ENCODE peak calls at places on chromosomes 5 and 9, in nine cellular contexts. One of them, this sample, is unnamed.

GRCh38 chr9:107251756-107252322 is 31.2 kb upstream of the RAD23B start:
- DNase-seq in T-helper 17 cell: no peak
- DNase-seq in AG08396: peak; percentile 69
- DNase-seq in fibroblast of pulmonary artery: peak; percentile 86
- DNase-seq in GM04504: peak; percentile 94
- DNase-seq in fibroblast of lung: peak; percentile 94
- DNase-seq in transverse colon: no peak
- DNase-seq in activated T-cell treated with anti-CD3 and anti-CD28 coated beads, Interleukin-2, amount 50 U/mL, for 48 hours: no peak
- DNase-seq in T-helper 9 cell: no peak
- DNase-seq in this sample: no peak

GRCh38 chr5:60883229-60883628 is 39.2 kb upstream of the ELOVL7 start:
- DNase-seq in AG08396: peak; percentile 10
- DNase-seq in T-helper 9 cell: no peak
- DNase-seq in fibroblast of lung: no peak
- DNase-seq in GM04504: no peak
- DNase-seq in transverse colon: no peak
- DNase-seq in activated T-cell treated with anti-CD3 and anti-CD28 coated beads, Interleukin-2, amount 50 U/mL, for 48 hours: no peak
- DNase-seq in fibroblast of pulmonary artery: peak; percentile 22
- DNase-seq in T-helper 17 cell: no peak
- DNase-seq in this sample: no peak

GRCh38 chr5:129243058-129243457 is 148.5 kb downstream of the ISOC1 start:
- DNase-seq in T-helper 17 cell: no peak
- DNase-seq in AG08396: no peak
- DNase-seq in GM04504: no peak
- DNase-seq in activated T-cell treated with anti-CD3 and anti-CD28 coated beads, Interleukin-2, amount 50 U/mL, for 48 hours: no peak
- DNase-seq in fibroblast of pulmonary artery: peak; percentile 70
- DNase-seq in T-helper 9 cell: no peak
- DNase-seq in fibroblast of lung: no peak
- DNase-seq in transverse colon: no peak
- DNase-seq in this sample: no peak

GRCh38 chr9:35954942-35955546 is 2.9 kb downstream of the OR2S2 start:
- DNase-seq in activated T-cell treated with anti-CD3 and anti-CD28 coated beads, Interleukin-2, amount 50 U/mL, for 48 hours: peak; percentile 46
- DNase-seq in T-helper 9 cell: peak; percentile 9
- DNase-seq in transverse colon: peak; percentile 68
- DNase-seq in T-helper 17 cell: peak; percentile 27
- DNase-seq in AG08396: peak; percentile 60
- DNase-seq in fibroblast of lung: peak; percentile 74
- DNase-seq in GM04504: peak; percentile 50
- DNase-seq in fibroblast of pulmonary artery: peak; percentile 92
- DNase-seq in this sample: peak; percentile 24

GRCh38 chr5:138000102-138000723 is 32.7 kb downstream of the FAM13B start:
- DNase-seq in fibroblast of pulmonary artery: peak; percentile 67
- DNase-seq in T-helper 9 cell: no peak
- DNase-seq in GM04504: no peak
- DNase-seq in transverse colon: no peak
- DNase-seq in AG08396: no peak
- DNase-seq in activated T-cell treated with anti-CD3 and anti-CD28 coated beads, Interleukin-2, amount 50 U/mL, for 48 hours: no peak
- DNase-seq in T-helper 17 cell: no peak
- DNase-seq in fibroblast of lung: peak; percentile 73
- DNase-seq in this sample: no peak

GRCh38 chr9:17906841-17907779 is 328.2 kb downstream of the SH3GL2 start:
- DNase-seq in T-helper 9 cell: no peak
- DNase-seq in fibroblast of lung: no peak
- DNase-seq in GM04504: no peak
- DNase-seq in AG08396: no peak
- DNase-seq in T-helper 17 cell: no peak
- DNase-seq in fibroblast of pulmonary artery: no peak
- DNase-seq in activated T-cell treated with anti-CD3 and anti-CD28 coated beads, Interleukin-2, amount 50 U/mL, for 48 hours: no peak
- DNase-seq in transverse colon: peak; percentile 60
- DNase-seq in this sample: no peak

GRCh38 chr9:128275198-128276007 is at the start of gene GOLGA2:
- DNase-seq in fibroblast of pulmonary artery: peak; percentile 72
- DNase-seq in T-helper 9 cell: peak; percentile 10
- DNase-seq in activated T-cell treated with anti-CD3 and anti-CD28 coated beads, Interleukin-2, amount 50 U/mL, for 48 hours: no peak
- DNase-seq in AG08396: peak; percentile 79
- DNase-seq in fibroblast of lung: peak; percentile 71
- DNase-seq in T-helper 17 cell: no peak
- DNase-seq in GM04504: no peak
- DNase-seq in transverse colon: peak; percentile 47
- DNase-seq in this sample: no peak

GRCh38 chr5:153824909-153825308 is 213.8 kb downstream of the FAM114A2 start:
- DNase-seq in fibroblast of pulmonary artery: no peak
- DNase-seq in AG08396: no peak
- DNase-seq in activated T-cell treated with anti-CD3 and anti-CD28 coated beads, Interleukin-2, amount 50 U/mL, for 48 hours: no peak
- DNase-seq in fibroblast of lung: no peak
- DNase-seq in transverse colon: no peak
- DNase-seq in T-helper 17 cell: no peak
- DNase-seq in GM04504: no peak
- DNase-seq in T-helper 9 cell: no peak
- DNase-seq in this sample: no peak

GRCh38 chr9:107653263-107653821 is 163.8 kb upstream of the KLF4 start:
- DNase-seq in T-helper 17 cell: no peak
- DNase-seq in fibroblast of pulmonary artery: no peak
- DNase-seq in GM04504: no peak
- DNase-seq in AG08396: no peak
- DNase-seq in activated T-cell treated with anti-CD3 and anti-CD28 coated beads, Interleukin-2, amount 50 U/mL, for 48 hours: no peak
- DNase-seq in T-helper 9 cell: no peak
- DNase-seq in transverse colon: no peak
- DNase-seq in fibroblast of lung: no peak
- DNase-seq in this sample: no peak

GRCh38 chr9:35645736-35646582 is 4.8 kb downstream of the SIT1 start:
- DNase-seq in fibroblast of lung: no peak
- DNase-seq in T-helper 17 cell: no peak
- DNase-seq in AG08396: no peak
- DNase-seq in transverse colon: peak; percentile 65
- DNase-seq in T-helper 9 cell: peak; percentile 23
- DNase-seq in fibroblast of pulmonary artery: no peak
- DNase-seq in GM04504: no peak
- DNase-seq in activated T-cell treated with anti-CD3 and anti-CD28 coated beads, Interleukin-2, amount 50 U/mL, for 48 hours: no peak
- DNase-seq in this sample: no peak

GRCh38 chr9:1978941-1979340 is 36.2 kb upstream of the SMARCA2 start:
- DNase-seq in T-helper 9 cell: no peak
- DNase-seq in transverse colon: no peak
- DNase-seq in AG08396: peak; percentile 60
- DNase-seq in GM04504: peak; percentile 79
- DNase-seq in T-helper 17 cell: no peak
- DNase-seq in fibroblast of pulmonary artery: peak; percentile 75
- DNase-seq in fibroblast of lung: peak; percentile 46
- DNase-seq in activated T-cell treated with anti-CD3 and anti-CD28 coated beads, Interleukin-2, amount 50 U/mL, for 48 hours: no peak
- DNase-seq in this sample: no peak

GRCh38 chr9:116124472-116125040 is 29.0 kb upstream of the PAPPA start:
- DNase-seq in transverse colon: no peak
- DNase-seq in AG08396: peak; percentile 16
- DNase-seq in T-helper 17 cell: no peak
- DNase-seq in fibroblast of lung: no peak
- DNase-seq in GM04504: peak; percentile 47
- DNase-seq in activated T-cell treated with anti-CD3 and anti-CD28 coated beads, Interleukin-2, amount 50 U/mL, for 48 hours: no peak
- DNase-seq in fibroblast of pulmonary artery: peak; percentile 67
- DNase-seq in T-helper 9 cell: no peak
- DNase-seq in this sample: no peak

GRCh38 chr9:115132648-115133047 is 14.7 kb upstream of the TNC start:
- DNase-seq in activated T-cell treated with anti-CD3 and anti-CD28 coated beads, Interleukin-2, amount 50 U/mL, for 48 hours: no peak
- DNase-seq in fibroblast of pulmonary artery: peak; percentile 64
- DNase-seq in AG08396: peak; percentile 48
- DNase-seq in T-helper 17 cell: no peak
- DNase-seq in T-helper 9 cell: no peak
- DNase-seq in GM04504: no peak
- DNase-seq in fibroblast of lung: peak; percentile 69
- DNase-seq in transverse colon: no peak
- DNase-seq in this sample: no peak

GRCh38 chr5:55223219-55223987 is 3.7 kb downstream of the MCIDAS start:
- DNase-seq in T-helper 9 cell: no peak
- DNase-seq in activated T-cell treated with anti-CD3 and anti-CD28 coated beads, Interleukin-2, amount 50 U/mL, for 48 hours: peak; percentile 50
- DNase-seq in GM04504: no peak
- DNase-seq in fibroblast of lung: no peak
- DNase-seq in AG08396: no peak
- DNase-seq in T-helper 17 cell: no peak
- DNase-seq in fibroblast of pulmonary artery: no peak
- DNase-seq in transverse colon: no peak
- DNase-seq in this sample: no peak

GRCh38 chr5:91119941-91120850 is 262.9 kb downstream of the ARRDC3 start:
- DNase-seq in fibroblast of lung: no peak
- DNase-seq in transverse colon: no peak
- DNase-seq in T-helper 17 cell: no peak
- DNase-seq in AG08396: no peak
- DNase-seq in activated T-cell treated with anti-CD3 and anti-CD28 coated beads, Interleukin-2, amount 50 U/mL, for 48 hours: no peak
- DNase-seq in fibroblast of pulmonary artery: no peak
- DNase-seq in T-helper 9 cell: no peak
- DNase-seq in GM04504: no peak
- DNase-seq in this sample: no peak

GRCh38 chr5:112668016-112668415 is 69.7 kb upstream of the APC start:
- DNase-seq in GM04504: no peak
- DNase-seq in T-helper 9 cell: no peak
- DNase-seq in fibroblast of pulmonary artery: no peak
- DNase-seq in T-helper 17 cell: no peak
- DNase-seq in activated T-cell treated with anti-CD3 and anti-CD28 coated beads, Interleukin-2, amount 50 U/mL, for 48 hours: no peak
- DNase-seq in AG08396: no peak
- DNase-seq in fibroblast of lung: no peak
- DNase-seq in transverse colon: no peak
- DNase-seq in this sample: no peak

GRCh38 chr5:164303646-164304225 is 798.3 kb downstream of the MAT2B start:
- DNase-seq in GM04504: no peak
- DNase-seq in T-helper 17 cell: no peak
- DNase-seq in fibroblast of lung: no peak
- DNase-seq in transverse colon: no peak
- DNase-seq in fibroblast of pulmonary artery: no peak
- DNase-seq in T-helper 9 cell: no peak
- DNase-seq in activated T-cell treated with anti-CD3 and anti-CD28 coated beads, Interleukin-2, amount 50 U/mL, for 48 hours: no peak
- DNase-seq in AG08396: no peak
- DNase-seq in this sample: no peak

GRCh38 chr9:70413427-70413797 is 1.0 kb downstream of the KLF9 start:
- DNase-seq in activated T-cell treated with anti-CD3 and anti-CD28 coated beads, Interleukin-2, amount 50 U/mL, for 48 hours: no peak
- DNase-seq in fibroblast of lung: no peak
- DNase-seq in AG08396: peak; percentile 60
- DNase-seq in transverse colon: no peak
- DNase-seq in GM04504: no peak
- DNase-seq in T-helper 17 cell: no peak
- DNase-seq in T-helper 9 cell: peak; percentile 58
- DNase-seq in fibroblast of pulmonary artery: no peak
- DNase-seq in this sample: peak; percentile 63

GRCh38 chr5:1246711-1247431 is 21.7 kb downstream of the SLC6A18 start:
- DNase-seq in GM04504: no peak
- DNase-seq in fibroblast of lung: peak; percentile 18
- DNase-seq in T-helper 17 cell: no peak
- DNase-seq in fibroblast of pulmonary artery: peak; percentile 33
- DNase-seq in AG08396: peak; percentile 68
- DNase-seq in transverse colon: peak; percentile 35
- DNase-seq in T-helper 9 cell: no peak
- DNase-seq in activated T-cell treated with anti-CD3 and anti-CD28 coated beads, Interleukin-2, amount 50 U/mL, for 48 hours: peak; percentile 29
- DNase-seq in this sample: no peak

GRCh38 chr9:98781588-98782383 is 14.6 kb downstream of the ANKS6 start:
- DNase-seq in T-helper 17 cell: no peak
- DNase-seq in GM04504: no peak
- DNase-seq in fibroblast of lung: peak; percentile 6
- DNase-seq in transverse colon: peak; percentile 77
- DNase-seq in AG08396: no peak
- DNase-seq in activated T-cell treated with anti-CD3 and anti-CD28 coated beads, Interleukin-2, amount 50 U/mL, for 48 hours: no peak
- DNase-seq in T-helper 9 cell: no peak
- DNase-seq in fibroblast of pulmonary artery: no peak
- DNase-seq in this sample: no peak

GRCh38 chr5:52580921-52581320 is 206.8 kb upstream of the ITGA1 start:
- DNase-seq in fibroblast of lung: peak; percentile 54
- DNase-seq in fibroblast of pulmonary artery: peak; percentile 7
- DNase-seq in GM04504: peak; percentile 8
- DNase-seq in T-helper 17 cell: no peak
- DNase-seq in transverse colon: no peak
- DNase-seq in activated T-cell treated with anti-CD3 and anti-CD28 coated beads, Interleukin-2, amount 50 U/mL, for 48 hours: no peak
- DNase-seq in AG08396: peak; percentile 6
- DNase-seq in T-helper 9 cell: no peak
- DNase-seq in this sample: no peak

GRCh38 chr5:163894645-163895044 is 389.2 kb downstream of the MAT2B start:
- DNase-seq in activated T-cell treated with anti-CD3 and anti-CD28 coated beads, Interleukin-2, amount 50 U/mL, for 48 hours: no peak
- DNase-seq in fibroblast of pulmonary artery: peak; percentile 83
- DNase-seq in AG08396: no peak
- DNase-seq in transverse colon: no peak
- DNase-seq in T-helper 9 cell: no peak
- DNase-seq in GM04504: no peak
- DNase-seq in T-helper 17 cell: no peak
- DNase-seq in fibroblast of lung: peak; percentile 95
- DNase-seq in this sample: no peak

GRCh38 chr5:28473531-28474107 is 1435.2 kb upstream of the CDH9 start:
- DNase-seq in fibroblast of lung: peak; percentile 10
- DNase-seq in transverse colon: no peak
- DNase-seq in fibroblast of pulmonary artery: peak; percentile 16
- DNase-seq in GM04504: no peak
- DNase-seq in T-helper 9 cell: no peak
- DNase-seq in activated T-cell treated with anti-CD3 and anti-CD28 coated beads, Interleukin-2, amount 50 U/mL, for 48 hours: no peak
- DNase-seq in AG08396: no peak
- DNase-seq in T-helper 17 cell: no peak
- DNase-seq in this sample: no peak

GRCh38 chr5:140217299-140218026 is 42.5 kb downstream of the CYSTM1 start:
- DNase-seq in fibroblast of pulmonary artery: no peak
- DNase-seq in GM04504: no peak
- DNase-seq in activated T-cell treated with anti-CD3 and anti-CD28 coated beads, Interleukin-2, amount 50 U/mL, for 48 hours: no peak
- DNase-seq in T-helper 17 cell: no peak
- DNase-seq in fibroblast of lung: no peak
- DNase-seq in transverse colon: no peak
- DNase-seq in AG08396: no peak
- DNase-seq in T-helper 9 cell: no peak
- DNase-seq in this sample: no peak

GRCh38 chr5:127685662-127686061 is 17.5 kb upstream of the CCDC192 start:
- DNase-seq in GM04504: no peak
- DNase-seq in T-helper 9 cell: no peak
- DNase-seq in AG08396: no peak
- DNase-seq in fibroblast of pulmonary artery: peak; percentile 29
- DNase-seq in activated T-cell treated with anti-CD3 and anti-CD28 coated beads, Interleukin-2, amount 50 U/mL, for 48 hours: no peak
- DNase-seq in transverse colon: no peak
- DNase-seq in fibroblast of lung: peak; percentile 21
- DNase-seq in T-helper 17 cell: no peak
- DNase-seq in this sample: no peak